ENCODE peak calls at places on chromosomes 4 and X, in nine cellular contexts. J is NK-92 treated with Interleukin-12 subunit alpha and Interleukin-12 subunit beta, amount 100 ng/mL, for 24 hours; A is astrocyte of the spinal cord; O is GM06990; U is AG09319; F is BE2C; E is uterus; B is stromal cell of bone marrow; V is OCI-LY7. X is an unnamed sample.

GRCh38 chr4:83269256-83269655 is 15.3 kb downstream of the COQ2 start:
- DNase-seq in F (no peak), J (no peak), A (no peak), O (no peak), U (no peak), E (no peak), V (no peak), B (no peak), X (no peak)

GRCh38 chr4:140653718-140654515 is 85.2 kb upstream of the UCP1 start:
- DNase-seq in E (no peak), U (peak; percentile 45), O (no peak), F (no peak), A (peak; percentile 56), B (peak; percentile 37), J (no peak), V (no peak), X (no peak)

GRCh38 chr4:145061325-145061920 is 36.6 kb downstream of the ANAPC10 start:
- DNase-seq in V (peak; percentile 60), A (peak; percentile 73), F (no peak), B (peak; percentile 21), O (no peak), E (no peak), U (peak; percentile 24), J (no peak), X (peak; percentile 73)

GRCh38 chr4:10577018-10577417 is 107.5 kb downstream of the CLNK start:
- DNase-seq in O (no peak), E (no peak), F (no peak), A (no peak), B (no peak), V (peak; percentile 23), J (no peak), U (no peak), X (no peak)

GRCh38 chr4:107094332-107094731 is 58.2 kb upstream of the DKK2 start:
- DNase-seq in B (peak; percentile 30), U (peak; percentile 5), V (no peak), E (no peak), J (peak; percentile 33), A (peak; percentile 47), O (no peak), F (no peak), X (peak; percentile 27)

GRCh38 chr4:101211146-101211553 is 136.2 kb downstream of the PPP3CA start:
- DNase-seq in E (no peak), O (no peak), B (peak; percentile 73), A (peak; percentile 67), J (no peak), F (peak; percentile 50), V (no peak), U (no peak), X (no peak)

GRCh38 chr4:73901031-73901430 is 31.8 kb downstream of the CXCL1 start:
- DNase-seq in E (no peak), U (peak; percentile 78), A (peak; percentile 82), O (no peak), J (no peak), V (no peak), B (peak; percentile 78), F (no peak), X (no peak)

GRCh38 chr4:47855350-47855749 is 17.5 kb upstream of the CORIN start:
- DNase-seq in F (no peak), O (no peak), V (no peak), A (peak; percentile 67), E (no peak), B (no peak), U (peak; percentile 20), J (no peak), X (no peak)

GRCh38 chr4:3045500-3045850 is 28.9 kb downstream of the HTT-AS start:
- DNase-seq in O (peak; percentile 72), J (no peak), A (peak; percentile 38), E (no peak), U (no peak), F (no peak), B (peak; percentile 78), V (no peak), X (peak; percentile 26)

GRCh38 chrX:154051210-154051810 is 31.6 kb upstream of the IRAK1 start:
- DNase-seq in A (peak; percentile 61), E (peak; percentile 70), V (peak; percentile 60), U (no peak), B (peak; percentile 53), J (peak; percentile 17), F (peak; percentile 73), O (peak; percentile 20), X (peak; percentile 70)

GRCh38 chrX:65726708-65727107 is 59.3 kb downstream of the MSN start:
- DNase-seq in A (no peak), J (no peak), O (no peak), F (no peak), E (no peak), V (no peak), B (no peak), U (no peak), X (no peak)

GRCh38 chr4:31021008-31021407 is 300.8 kb downstream of the PCDH7 start:
- DNase-seq in J (no peak), E (no peak), A (no peak), B (no peak), O (no peak), V (no peak), F (no peak), U (no peak), X (no peak)

GRCh38 chrX:56994375-56995270 is 718 bp downstream of the SPIN3 start:
- DNase-seq in U (no peak), A (peak; percentile 1), B (no peak), F (peak; percentile 8), E (peak; percentile 15), V (no peak), J (no peak), O (no peak), X (no peak)

GRCh38 chr4:112284662-112285411 is 867 bp downstream of the TIFA start:
- DNase-seq in J (no peak), V (peak; percentile 52), U (no peak), E (no peak), B (no peak), O (no peak), A (peak; percentile 39), F (no peak), X (peak; percentile 50)

GRCh38 chr4:81844717-81845116 is 373.0 kb upstream of the RASGEF1B start:
- DNase-seq in U (peak; percentile 24), F (peak; percentile 69), B (peak; percentile 51), E (peak; percentile 62), A (peak; percentile 65), J (peak; percentile 3), O (peak; percentile 21), V (peak; percentile 86), X (peak; percentile 91)

GRCh38 chrX:80432863-80433262 is 12.6 kb downstream of the TENT5D start:
- DNase-seq in U (no peak), A (no peak), B (peak; percentile 9), E (no peak), F (no peak), J (no peak), O (no peak), V (no peak), X (no peak)

GRCh38 chr4:23754688-23755087 is 135.2 kb downstream of the PPARGC1A start:
- DNase-seq in B (no peak), V (no peak), J (no peak), O (no peak), U (no peak), A (no peak), F (no peak), E (no peak), X (no peak)

GRCh38 chr4:169823685-169824084 is 65.9 kb upstream of the HPF1 start:
- DNase-seq in F (no peak), U (peak; percentile 1), J (no peak), O (no peak), B (peak; percentile 41), E (no peak), V (peak; percentile 5), A (peak; percentile 70), X (peak; percentile 5)

GRCh38 chr4:121156822-121157769 is 7.0 kb downstream of the TNIP3 start:
- DNase-seq in V (no peak), E (no peak), A (no peak), O (peak; percentile 10), B (no peak), U (no peak), J (no peak), F (peak; percentile 22), X (no peak)

GRCh38 chr4:675980-676870 is 1.9 kb downstream of the MYL5 start:
- DNase-seq in O (peak; percentile 77), B (no peak), J (no peak), A (no peak), V (peak; percentile 92), F (no peak), E (no peak), U (no peak), X (peak; percentile 90)

GRCh38 chr4:122663814-122664610 is 43.1 kb upstream of the IL21 start:
- DNase-seq in E (no peak), U (no peak), V (no peak), A (no peak), O (no peak), J (no peak), B (no peak), F (no peak), X (no peak)

GRCh38 chr4:37628977-37629609 is 57.1 kb downstream of the RELL1 start:
- DNase-seq in O (no peak), A (peak; percentile 68), V (no peak), U (peak; percentile 81), F (peak; percentile 28), J (no peak), B (peak; percentile 52), E (peak; percentile 52), X (no peak)

GRCh38 chrX:134244043-134244442 is 7.1 kb downstream of the CCDC160 start:
- DNase-seq in O (no peak), J (no peak), F (no peak), V (no peak), U (no peak), E (no peak), B (peak; percentile 3), A (peak; percentile 50), X (no peak)

GRCh38 chrX:49282647-49283011 is 13.0 kb downstream of the PPP1R3F start:
- DNase-seq in F (peak; percentile 49), V (no peak), A (peak; percentile 7), U (no peak), E (peak; percentile 27), O (no peak), J (no peak), B (peak; percentile 9), X (no peak)

GRCh38 chrX:97367149-97367548 is 483.4 kb downstream of the RPA4 start:
- DNase-seq in J (no peak), E (no peak), B (peak; percentile 49), O (no peak), U (peak; percentile 15), F (no peak), V (no peak), A (peak; percentile 3), X (no peak)

GRCh38 chr4:186809070-186809469 is 85.4 kb upstream of the FAT1 start:
- DNase-seq in U (no peak), V (no peak), A (no peak), J (no peak), F (no peak), O (no peak), E (no peak), B (no peak), X (no peak)

GRCh38 chrX:140799216-140799615 is 89.7 kb downstream of the LINC00632 start:
- DNase-seq in F (no peak), E (no peak), V (no peak), O (no peak), U (no peak), A (peak; percentile 3), B (peak; percentile 3), J (no peak), X (no peak)

GRCh38 chr4:25129926-25130325 is 30.3 kb downstream of the SEPSECS start:
- DNase-seq in F (no peak), A (no peak), O (no peak), E (no peak), B (no peak), V (no peak), U (no peak), J (no peak), X (no peak)

GRCh38 chr4:113560579-113560978 is 201.0 kb downstream of the CAMK2D start:
- DNase-seq in F (no peak), V (no peak), A (no peak), B (no peak), O (no peak), E (no peak), J (no peak), U (no peak), X (no peak)

GRCh38 chrX:39764441-39764914 is 333.3 kb downstream of the BCOR start:
- DNase-seq in V (peak; percentile 94), F (no peak), U (no peak), B (no peak), J (no peak), O (no peak), A (peak; percentile 45), E (no peak), X (peak; percentile 55)

GRCh38 chrX:25531096-25531495 is 515.3 kb upstream of the ARX start:
- DNase-seq in A (peak; percentile 9), E (no peak), B (peak; percentile 64), U (no peak), F (no peak), J (no peak), O (no peak), V (no peak), X (no peak)